ENCODE peak calls at places on chromosomes 1 and 21, in ten cellular contexts. P is OCI-LY7; H is ovary; N is CD8-positive, alpha-beta memory T cell; U is mesendoderm; V is left ventricle myocardium inferior; L is hepatocyte; D is A549; R is H9; S is pancreas. M is an unnamed sample.

GRCh38 chr21:35829014-35829525 is 231.3 kb downstream of the SETD4 start:
- DNase-seq in S (no peak), N (no peak), P (no peak), D (no peak), H (no peak), R (no peak), V (no peak), U (no peak), L (no peak), M (no peak)

GRCh38 chr1:163201906-163202305 is 810 bp downstream of the RGS5 start:
- DNase-seq in R (no peak), L (no peak), U (no peak), H (no peak), D (no peak), P (no peak), N (no peak), S (no peak), V (no peak), M (no peak)

GRCh38 chr1:60950431-60951068 is 131.8 kb upstream of the NFIA start:
- DNase-seq in U (no peak), P (no peak), V (no peak), N (no peak), D (no peak), S (no peak), H (no peak), L (no peak), R (no peak), M (no peak)

GRCh38 chr1:24161270-24161669 is 18.3 kb upstream of the IL22RA1 start:
- DNase-seq in V (no peak), P (no peak), N (no peak), H (no peak), R (no peak), S (no peak), L (no peak), D (no peak), U (no peak), M (no peak)

GRCh38 chr1:156608981-156609380 is 7.7 kb upstream of the GPATCH4 start:
- DNase-seq in S (peak), P (peak), H (no peak), V (no peak), U (no peak), L (peak), D (peak), R (no peak), N (peak), M (no peak)

GRCh38 chr1:38037481-38037939 is 9.1 kb downstream of the POU3F1 start:
- DNase-seq in L (no peak), P (peak), U (no peak), R (no peak), N (no peak), H (no peak), S (no peak), V (no peak), D (no peak), M (no peak)

GRCh38 chr21:31921079-31921478 is 48.3 kb downstream of the HUNK start:
- DNase-seq in U (no peak), S (no peak), R (no peak), N (no peak), V (no peak), D (peak), H (no peak), P (no peak), L (no peak), M (no peak)

GRCh38 chr1:26302733-26303405 is 3.6 kb downstream of the UBXN11 start:
- DNase-seq in U (peak), V (no peak), N (no peak), H (no peak), S (no peak), D (no peak), R (no peak), P (no peak), L (no peak), M (no peak)

GRCh38 chr1:160837558-160838205 is 25.0 kb downstream of the CD244 start:
- DNase-seq in P (peak), D (no peak), N (peak), U (peak), H (no peak), R (no peak), V (peak), S (no peak), L (no peak), M (no peak)

DNA sequence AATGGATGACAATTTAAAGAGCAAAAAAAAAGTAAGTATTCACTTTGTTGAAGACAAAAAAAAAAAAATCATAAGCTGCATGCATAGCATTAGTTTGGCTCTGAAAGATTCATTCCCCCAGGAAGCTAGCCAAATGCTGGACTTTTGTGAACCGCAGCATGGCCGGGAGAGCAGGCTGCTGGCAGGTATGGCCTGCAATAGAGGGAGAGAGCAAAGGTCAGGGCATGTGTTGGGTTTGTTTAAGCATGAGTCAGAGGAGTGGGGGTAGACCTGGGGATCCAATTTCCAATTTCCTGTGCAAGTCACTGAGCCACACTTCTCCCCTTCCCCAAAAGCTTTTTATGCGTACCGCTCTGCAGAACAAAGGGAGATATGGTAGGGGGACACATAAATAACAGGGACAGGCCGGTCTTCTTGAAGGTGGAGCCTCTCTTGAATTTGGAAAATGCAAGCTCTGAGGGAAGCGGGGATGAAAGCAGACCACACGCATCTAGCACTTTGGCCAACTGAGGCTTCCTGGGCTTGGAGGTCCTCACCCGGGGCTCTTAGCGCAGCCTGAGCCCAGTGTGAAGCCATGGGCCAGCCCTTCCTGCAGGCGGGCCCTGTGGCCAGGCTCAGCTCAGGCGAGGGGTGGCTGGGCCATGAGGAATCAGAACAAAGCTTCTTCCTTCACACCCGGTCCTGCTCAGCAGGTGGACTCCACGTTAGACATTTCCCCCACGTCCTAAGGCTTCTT is 171.1 kb downstream of the TOMM20 start:
- DNase-seq in R (peak), V (no peak), P (no peak), L (peak), N (no peak), U (peak), H (peak), D (peak), S (no peak), M (no peak)
- H3K27ac ChIP-seq in R (no peak), V (peak), P (no peak), L (peak), N (peak), U (peak), H (no peak), D (peak), S (peak), M (no peak)

GRCh38 chr1:170534626-170535147 is 2.7 kb downstream of the GORAB start:
- DNase-seq in N (no peak), V (no peak), R (no peak), H (no peak), S (no peak), D (no peak), P (no peak), L (no peak), U (no peak), M (no peak)

GRCh38 chr1:170531758-170532657 is at the start of gene GORAB:
- DNase-seq in S (peak), L (peak), N (peak), P (peak), V (peak), H (peak), R (peak), U (peak), D (peak), M (peak)

GRCh38 chr1:170530972-170531757 is 801 bp upstream of the GORAB start:
- DNase-seq in R (no peak), S (no peak), L (no peak), D (peak), N (no peak), P (no peak), H (peak), U (peak), V (no peak), M (no peak)

GRCh38 chr1:170535418-170535817 is 3.5 kb downstream of the GORAB start:
- DNase-seq in L (no peak), U (no peak), S (no peak), V (no peak), N (no peak), H (no peak), D (no peak), R (no peak), P (no peak), M (no peak)

DNA sequence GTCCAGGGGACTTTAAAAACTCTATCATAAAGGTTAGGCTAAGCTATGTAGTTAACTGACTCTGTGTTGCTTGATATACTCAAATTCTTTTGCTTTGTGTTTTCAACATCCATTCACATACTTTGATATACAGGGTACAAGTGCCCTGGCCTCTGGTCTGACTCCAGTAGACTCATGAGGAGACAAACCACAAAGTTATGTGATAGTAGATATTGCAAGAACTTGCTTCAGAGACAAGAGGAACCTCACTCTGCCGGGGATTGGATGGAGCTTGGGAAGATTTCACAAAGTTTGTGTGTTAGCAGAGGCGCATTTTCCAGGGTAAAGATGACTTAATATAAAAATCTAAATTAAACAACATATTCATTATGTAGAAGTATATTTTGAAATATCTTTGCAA is 1.4 kb downstream of the GORAB start:
- DNase-seq in H (no peak), S (no peak), U (no peak), V (no peak), N (no peak), P (no peak), R (no peak), D (no peak), L (no peak), M (no peak)
- H3K27ac ChIP-seq in H (no peak), S (peak), U (no peak), V (no peak), N (peak), P (no peak), R (no peak), D (no peak), L (no peak), M (no peak)

DNA sequence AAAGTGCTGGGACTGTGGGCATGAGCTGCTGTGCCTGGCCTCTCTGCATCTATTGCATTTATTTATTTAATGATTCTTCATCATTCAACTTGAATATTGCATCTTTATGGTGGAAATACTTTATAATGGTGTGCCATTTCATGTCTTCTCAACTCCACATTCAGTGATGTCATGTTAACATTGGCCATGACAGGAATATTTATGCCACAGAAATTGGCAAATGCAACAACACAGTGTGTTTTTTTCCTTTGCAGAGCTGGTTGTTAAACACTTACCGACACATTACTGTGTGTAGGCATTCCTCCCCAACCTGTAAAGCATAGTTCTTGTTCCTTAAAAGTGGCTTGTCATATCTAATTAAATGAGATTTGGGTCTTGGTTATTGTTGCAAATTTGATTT is 57.4 kb upstream of the WDR26 start:
- DNase-seq in V (no peak), D (no peak), S (no peak), H (no peak), R (no peak), P (no peak), N (no peak), L (no peak), U (no peak), M (no peak)
- H3K27ac ChIP-seq in V (no peak), D (no peak), S (no peak), H (no peak), R (no peak), P (no peak), N (no peak), L (no peak), U (no peak), M (no peak)

GRCh38 chr1:117608758-117609157 is 2.9 kb downstream of the TENT5C start:
- DNase-seq in P (no peak), R (no peak), D (no peak), U (no peak), V (no peak), L (no peak), N (no peak), H (no peak), S (no peak), M (no peak)

GRCh38 chr1:117609471-117609911 is 3.6 kb downstream of the TENT5C start:
- DNase-seq in L (no peak), P (no peak), U (no peak), N (no peak), R (no peak), H (no peak), V (peak), D (no peak), S (no peak), M (no peak)

GRCh38 chr1:117611121-117611601 is 5.3 kb downstream of the TENT5C start:
- DNase-seq in N (no peak), D (no peak), R (peak), H (no peak), S (no peak), P (no peak), U (no peak), L (no peak), V (no peak), M (no peak)

GRCh38 chr1:117608213-117608612 is 2.4 kb downstream of the TENT5C start:
- DNase-seq in V (no peak), D (no peak), N (no peak), L (no peak), R (no peak), U (no peak), S (no peak), H (no peak), P (no peak), M (no peak)

DNA sequence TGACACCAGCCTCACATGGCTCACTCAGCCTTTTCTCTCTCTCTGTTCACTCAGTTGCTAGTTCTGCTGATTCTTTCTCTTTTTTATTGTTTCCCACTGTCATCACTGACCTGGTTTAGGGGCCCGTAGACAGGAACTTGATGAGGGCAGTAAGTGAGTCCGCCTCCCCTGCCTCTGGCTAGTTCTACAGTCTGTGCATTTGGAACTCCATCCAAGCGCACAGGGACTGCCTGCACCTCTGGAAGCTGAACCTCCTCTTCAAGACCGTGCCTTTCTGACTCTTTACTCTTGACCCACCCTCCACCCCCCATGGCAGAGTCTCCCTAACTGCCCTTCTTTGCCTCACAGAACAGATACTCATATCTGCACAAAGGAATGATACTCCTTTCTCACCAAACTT is 4.2 kb downstream of the TENT5C start:
- DNase-seq in L (no peak), N (no peak), H (no peak), V (no peak), S (no peak), P (no peak), U (no peak), D (no peak), R (no peak), M (no peak)
- H3K27ac ChIP-seq in L (no peak), N (no peak), H (no peak), V (peak), S (peak), P (no peak), U (no peak), D (no peak), R (no peak), M (no peak)

GRCh38 chr21:42571391-42572150 is 57.9 kb downstream of the SLC37A1 start:
- DNase-seq in P (no peak), H (no peak), N (no peak), D (no peak), U (no peak), V (no peak), L (no peak), R (no peak), S (peak), M (no peak)
- H3K27ac ChIP-seq in P (no peak), H (no peak), N (no peak), D (no peak), U (no peak), V (no peak), L (no peak), R (no peak), S (no peak), M (no peak)

DNA sequence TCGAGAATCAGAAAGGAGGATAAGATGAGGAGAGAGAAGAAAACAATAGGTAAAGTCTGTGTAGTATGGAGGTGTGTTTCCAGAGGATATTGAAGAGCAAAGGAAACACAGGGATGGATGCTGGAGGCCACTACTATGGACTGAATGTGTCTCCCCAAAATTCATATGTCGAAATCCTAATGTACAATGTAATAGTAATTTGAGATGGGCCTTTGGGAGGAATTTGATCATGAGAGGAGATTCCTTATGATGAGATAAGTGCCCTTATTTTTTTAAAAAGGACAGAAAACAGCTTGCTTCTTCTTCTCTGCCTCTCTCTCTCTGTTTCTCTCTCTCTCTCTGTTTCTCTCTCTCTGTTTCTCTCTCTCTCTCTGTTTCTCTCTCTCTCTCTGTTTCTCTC is 602.2 kb upstream of the ADAMTS5 start:
- DNase-seq in N (no peak), P (no peak), S (no peak), H (no peak), D (no peak), U (no peak), R (no peak), V (no peak), L (no peak), M (no peak)
- H3K27ac ChIP-seq in N (no peak), P (no peak), S (no peak), H (no peak), D (no peak), U (no peak), R (no peak), V (no peak), L (no peak), M (no peak)

GRCh38 chr1:221962385-221962784 is 220.5 kb upstream of the DUSP10 start:
- DNase-seq in S (no peak), V (no peak), D (no peak), P (no peak), U (no peak), N (no peak), L (no peak), R (no peak), H (no peak), M (no peak)

GRCh38 chr1:221965252-221965651 is 223.4 kb upstream of the DUSP10 start:
- DNase-seq in H (no peak), V (no peak), S (no peak), P (no peak), D (peak), L (no peak), R (no peak), U (no peak), N (no peak), M (no peak)

GRCh38 chr1:221961532-221962292 is 219.8 kb upstream of the DUSP10 start:
- DNase-seq in N (no peak), H (no peak), U (peak), S (no peak), D (peak), L (peak), P (no peak), V (no peak), R (no peak), M (no peak)

GRCh38 chr1:221963742-221964141 is 221.9 kb upstream of the DUSP10 start:
- DNase-seq in V (no peak), N (no peak), D (no peak), S (no peak), P (no peak), L (no peak), U (no peak), R (no peak), H (no peak), M (no peak)
- H3K27ac ChIP-seq in V (no peak), N (no peak), D (peak), S (no peak), P (no peak), L (no peak), U (no peak), R (no peak), H (no peak), M (no peak)

DNA sequence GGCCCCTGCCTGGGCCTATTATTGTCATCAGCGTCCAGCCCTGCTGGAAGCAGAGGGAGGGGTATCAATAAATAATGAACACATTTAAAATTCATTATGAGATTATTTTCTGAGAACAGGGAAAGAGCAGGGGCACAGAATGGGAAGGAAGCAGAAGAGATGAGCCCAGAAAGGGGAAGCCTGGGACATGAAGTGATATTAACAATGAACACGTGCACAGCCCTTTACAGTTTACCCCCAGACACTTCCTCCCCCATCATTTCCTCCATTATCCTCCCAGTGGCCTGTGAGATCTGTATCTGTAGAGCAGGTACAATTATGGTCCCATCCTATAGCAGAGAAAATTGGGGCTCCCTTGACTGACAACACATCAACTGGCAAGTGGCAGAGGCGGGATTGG is 579 bp upstream of the C1QB start:
- DNase-seq in V (no peak), D (no peak), U (no peak), N (no peak), L (no peak), H (no peak), S (no peak), P (no peak), R (no peak), M (no peak)
- H3K27ac ChIP-seq in V (peak), D (no peak), U (no peak), N (no peak), L (no peak), H (no peak), S (no peak), P (no peak), R (no peak), M (peak)

GRCh38 chr1:197249324-197249723 is 18.7 kb upstream of the CRB1 start:
- DNase-seq in S (no peak), H (no peak), N (no peak), U (no peak), R (no peak), L (no peak), V (no peak), D (no peak), P (no peak), M (no peak)

GRCh38 chr1:197250616-197251015 is 17.4 kb upstream of the CRB1 start:
- DNase-seq in N (no peak), L (no peak), H (no peak), D (no peak), P (no peak), S (no peak), U (no peak), R (no peak), V (no peak), M (no peak)

GRCh38 chr1:197252981-197253380 is 15.1 kb upstream of the CRB1 start:
- DNase-seq in U (peak), N (no peak), R (no peak), V (no peak), S (no peak), D (no peak), H (no peak), L (no peak), P (no peak), M (no peak)
- H3K27ac ChIP-seq in U (no peak), N (no peak), R (no peak), V (no peak), S (no peak), D (no peak), H (no peak), L (no peak), P (no peak), M (no peak)

M was measured in substantia nigra.